ENCODE peak calls at places on chromosomes 12 and 14, in seven cellular contexts. M, V, R, Z, A, C and Q are unnamed samples. For H3K4me1, the result is how much of the 10 kb centered on the place peaks cover.

GRCh38 chr12:114174326-114174725 is 208.2 kb upstream of the RBM19 start:
- DNase-seq in M (no peak), V (no peak), R (no peak), Z (no peak), A (no peak), C (no peak), Q (no peak)

GRCh38 chr14:73069585-73069984 is 11.3 kb downstream of the RBM25 start:
- DNase-seq in M (no peak), V (no peak), R (no peak), Z (no peak), A (no peak), C (no peak), Q (no peak)

GRCh38 chr12:6871052-6871957 is 1.8 kb downstream of the SPSB2 start:
- DNase-seq in M (no peak), V (no peak), R (no peak), Z (peak), A (peak), C (peak), Q (peak)

GRCh38 chr12:99772274-99772673 is 124.7 kb downstream of the GARIN6 start:
- DNase-seq in M (no peak), V (no peak), R (no peak), Z (no peak), A (no peak), C (no peak), Q (no peak)

GRCh38 chr12:25655702-25656101 is 102.6 kb upstream of the LMNTD1 start:
- DNase-seq in M (no peak), V (no peak), R (peak), Z (no peak), A (no peak), C (no peak), Q (no peak)

GRCh38 chr12:21526053-21526452 is at the start of gene SPX:
- DNase-seq in M (no peak), V (no peak), R (no peak), Z (peak), A (no peak), C (no peak), Q (no peak)

GRCh38 chr14:24741871-24742270 is 107.9 kb upstream of the GZMB start:
- DNase-seq in M (no peak), V (no peak), R (no peak), Z (peak), A (no peak), C (no peak), Q (no peak)

GRCh38 chr12:107917912-107918800 is 143.7 kb downstream of the ASCL4 start:
- DNase-seq in M (peak), V (no peak), R (no peak), Z (peak), A (no peak), C (no peak), Q (no peak)

GRCh38 chr14:76320975-76321374 is 55.0 kb upstream of the ESRRB start:
- DNase-seq in M (no peak), V (no peak), R (no peak), Z (no peak), A (no peak), C (no peak), Q (no peak)

GRCh38 chr12:92927436-92928116 is 1.5 kb downstream of the EEA1 start:
- DNase-seq in M (no peak), V (no peak), R (no peak), Z (peak), A (no peak), C (no peak), Q (peak)

GRCh38 chr12:87086118-87086891 is 830.1 kb upstream of the MGAT4C start:
- DNase-seq in M (no peak), V (no peak), R (no peak), Z (peak), A (no peak), C (no peak), Q (no peak)

GRCh38 chr12:100675432-100675831 is 101.9 kb downstream of the GAS2L3 start:
- DNase-seq in M (peak), V (peak), R (no peak), Z (peak), A (peak), C (no peak), Q (peak)

GRCh38 chr14:99029916-99030305 is 242.1 kb downstream of the BCL11B start:
- DNase-seq in M (no peak), V (no peak), R (no peak), Z (no peak), A (no peak), C (no peak), Q (no peak)

GRCh38 chr12:29844667-29845066 is 60.9 kb upstream of the TMTC1 start:
- DNase-seq in M (no peak), V (no peak), R (no peak), Z (peak), A (no peak), C (no peak), Q (peak)

GRCh38 chr12:5200276-5201087 is 156.8 kb downstream of the KCNA5 start:
- DNase-seq in M (peak), V (peak), R (peak), Z (peak), A (peak), C (peak), Q (peak)

GRCh38 chr12:58915634-58916033 is 4.7 kb downstream of the LRIG3 start:
- DNase-seq in M (peak), V (no peak), R (no peak), Z (peak), A (peak), C (no peak), Q (peak)

GRCh38 chr12:9111525-9111924 is 4.2 kb downstream of the A2M start:
- DNase-seq in M (no peak), V (no peak), R (no peak), Z (no peak), A (no peak), C (no peak), Q (no peak)

GRCh38 chr12:96416033-96416790 is 16.0 kb upstream of the CDK17 start:
- DNase-seq in M (no peak), V (no peak), R (no peak), Z (peak), A (no peak), C (no peak), Q (no peak)

GRCh38 chr12:105960319-105961076 is 178.3 kb downstream of the NUAK1 start:
- DNase-seq in M (peak), V (no peak), R (peak), Z (peak), A (no peak), C (no peak), Q (no peak)

GRCh38 chr12:124175731-124176130 is 119.2 kb upstream of the RFLNA start:
- DNase-seq in M (no peak), V (no peak), R (no peak), Z (no peak), A (no peak), C (no peak), Q (no peak)

GRCh38 chr12:123141615-123142517 is 9.0 kb downstream of the PITPNM2 start:
- DNase-seq in M (peak), V (peak), R (no peak), Z (peak), A (peak), C (no peak), Q (no peak)

GRCh38 chr14:104973215-104974145 is 4.7 kb downstream of the AHNAK2 start:
- DNase-seq in M (peak), V (peak), R (peak), Z (peak), A (peak), C (peak), Q (peak)

GRCh38 chr12:87856-88255 is 21.3 kb downstream of the IQSEC3 start:
- DNase-seq in M (no peak), V (no peak), R (no peak), Z (no peak), A (no peak), C (no peak), Q (no peak)

GRCh38 chr12:60290532-60290931 is 694.7 kb downstream of the SLC16A7 start:
- DNase-seq in M (no peak), V (no peak), R (no peak), Z (no peak), A (no peak), C (no peak), Q (no peak)

GRCh38 chr14:52051251-52051650 is 17.6 kb downstream of the NID2 start:
- DNase-seq in M (no peak), V (no peak), R (no peak), Z (peak), A (no peak), C (no peak), Q (no peak)
- H3K4me1 ChIP-seq in M (under half), V (under half), R (under half), Z (half or more), A (under half), C (under half), Q (under half)

DNA sequence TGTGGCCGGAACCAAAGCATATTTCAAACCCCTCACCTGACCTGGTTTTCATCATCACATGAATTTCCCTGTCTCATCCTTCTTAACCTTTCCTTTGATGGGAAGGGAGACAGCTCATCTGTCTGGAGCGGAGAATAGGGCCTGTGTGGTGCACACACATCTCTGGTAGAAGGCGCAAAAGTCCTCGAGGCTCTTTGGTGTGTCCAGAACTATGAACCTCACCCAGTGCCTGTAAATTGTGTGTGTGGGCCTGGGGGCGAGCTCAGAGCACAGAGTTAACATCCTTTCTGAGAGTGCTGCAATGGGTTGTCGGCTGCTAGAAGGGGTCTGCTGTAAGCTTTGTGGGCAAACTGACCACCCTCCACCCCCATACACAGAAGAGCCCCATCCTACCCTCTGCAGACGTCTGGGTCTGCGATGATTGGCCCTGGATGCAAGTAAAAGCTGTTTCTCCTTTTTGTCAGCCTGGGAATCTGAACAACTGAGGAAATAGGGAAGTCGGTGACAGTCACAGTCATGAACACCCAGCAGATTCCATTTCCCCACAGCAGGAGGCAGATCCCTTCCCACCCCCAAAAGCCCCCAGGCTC is 654 bp downstream of the GALNT6 start:
- DNase-seq in M (no peak), V (no peak), R (no peak), Z (no peak), A (no peak), C (no peak), Q (no peak)
- H3K4me3 ChIP-seq in M (peak), V (no peak), R (peak), Z (no peak), A (peak), C (peak), Q (no peak)

DNA sequence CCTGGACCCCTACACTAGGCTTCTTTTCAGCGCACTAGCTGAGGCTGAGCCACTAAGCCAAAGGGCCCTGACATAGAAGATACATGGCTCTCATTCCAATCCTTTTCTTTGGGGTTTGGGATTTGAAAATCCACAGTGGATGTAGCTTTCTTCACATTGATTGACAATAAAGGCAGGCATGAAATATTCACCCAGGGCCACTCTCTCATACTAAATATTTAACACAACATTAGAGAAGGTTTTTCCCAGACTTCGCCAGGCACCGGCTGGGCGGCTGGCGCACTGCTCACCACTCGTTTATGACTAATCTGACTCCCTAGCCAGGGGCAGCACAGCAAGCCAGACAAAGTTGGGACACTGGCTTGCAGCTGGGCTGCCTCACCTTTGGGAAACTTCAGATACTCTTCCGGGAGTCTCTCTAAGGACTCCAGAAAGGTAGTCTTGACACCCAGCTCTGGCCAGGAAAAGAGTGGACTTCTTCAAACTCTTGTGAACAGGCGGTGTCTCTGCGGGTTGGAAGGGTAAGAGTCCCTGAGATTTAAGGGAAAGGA is 699 bp upstream of the HOXC11 start:
- DNase-seq in M (no peak), V (no peak), R (no peak), Z (peak), A (no peak), C (peak), Q (no peak)
- H3K27ac ChIP-seq in M (no peak), V (no peak), R (no peak), Z (no peak), A (no peak), C (no peak), Q (no peak)

DNA sequence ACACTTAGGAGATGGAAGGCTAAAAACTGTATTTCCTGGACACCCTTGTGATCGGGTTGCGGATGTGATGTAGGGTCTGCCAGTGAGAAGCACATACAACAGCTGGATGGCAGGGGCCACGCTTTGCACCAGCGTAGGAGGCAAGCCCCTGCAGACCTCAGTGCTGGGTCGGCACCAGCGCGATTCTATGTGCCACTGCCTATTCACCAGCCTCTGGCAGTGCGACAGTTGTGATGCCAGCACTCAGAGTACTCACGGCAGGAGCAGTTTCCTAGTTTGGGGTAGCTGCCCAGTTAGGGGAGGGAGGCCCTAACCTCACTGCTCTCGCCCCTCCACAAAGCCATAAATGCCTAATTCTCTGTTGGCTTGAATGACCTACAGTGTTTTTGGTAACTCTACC is 31.6 kb downstream of the SPTLC2 start:
- DNase-seq in M (no peak), V (no peak), R (no peak), Z (no peak), A (no peak), C (no peak), Q (peak)
- H3K4me1 ChIP-seq in M (under half), V (under half), R (under half), Z (under half), A (under half), C (half or more), Q (under half)